ENCODE peak calls at places on chromosome 11, in six cellular contexts. S is A549, E is sigmoid colon, C is stomach, A is K562, U is H1. Q is an unnamed sample.

GRCh38 chr11:18844753-18845367 is 53.3 kb upstream of the PTPN5 start:
- DNase-seq in A (peak; percentile 47), E (no peak), C (no peak), S (peak; percentile 28), U (no peak), Q (no peak)

GRCh38 chr11:128095459-128096096 is 491.8 kb downstream of the ETS1 start:
- DNase-seq in U (no peak), C (no peak), A (no peak), E (no peak), S (no peak), Q (no peak)

GRCh38 chr11:99068832-99069231 is 48.1 kb downstream of the CNTN5 start:
- DNase-seq in C (no peak), A (no peak), U (no peak), E (no peak), S (no peak), Q (no peak)

GRCh38 chr11:5937868-5938602 is 4.0 kb upstream of the OR56A3 start:
- DNase-seq in C (no peak), A (no peak), S (no peak), E (no peak), U (no peak), Q (no peak)

GRCh38 chr11:73333626-73334199 is 25.6 kb downstream of the ARHGEF17 start:
- DNase-seq in C (no peak), A (no peak), E (no peak), S (no peak), U (no peak), Q (no peak)

GRCh38 chr11:32006799-32007388 is 84.0 kb upstream of the RCN1 start:
- DNase-seq in A (peak; percentile 49), C (no peak), E (no peak), S (peak; percentile 40), U (no peak), Q (no peak)

GRCh38 chr11:109486129-109486528 is 64.1 kb downstream of the C11orf87 start:
- DNase-seq in A (no peak), S (no peak), U (no peak), E (no peak), C (no peak), Q (no peak)

GRCh38 chr11:45252134-45252856 is 33.8 kb downstream of the SYT13 start:
- DNase-seq in C (peak; percentile 80), U (peak; percentile 54), S (peak; percentile 78), E (no peak), A (peak; percentile 70), Q (peak; percentile 84)

GRCh38 chr11:85815186-85815911 is 4.4 kb upstream of the SYTL2 start:
- DNase-seq in C (no peak), E (no peak), U (no peak), A (no peak), S (no peak), Q (no peak)

GRCh38 chr11:117315285-117316196 is 515 bp downstream of the BACE1 start:
- DNase-seq in E (peak; percentile 68), U (no peak), C (no peak), S (no peak), A (no peak), Q (no peak)

GRCh38 chr11:76661306-76661751 is 9.2 kb downstream of the LRRC32 start:
- DNase-seq in S (no peak), C (no peak), E (peak; percentile 55), A (no peak), U (no peak), Q (peak; percentile 7)

GRCh38 chr11:104467414-104467813 is 303.5 kb upstream of the PDGFD start:
- DNase-seq in E (no peak), U (no peak), C (no peak), A (peak; percentile 1), S (no peak), Q (no peak)

GRCh38 chr11:133123371-133123770 is 408.9 kb downstream of the OPCML start:
- DNase-seq in S (no peak), C (no peak), E (no peak), U (no peak), A (no peak), Q (no peak)

GRCh38 chr11:46064221-46064620 is 57.0 kb downstream of the PHF21A start:
- DNase-seq in U (no peak), C (no peak), A (no peak), E (no peak), S (no peak), Q (no peak)

GRCh38 chr11:61417670-61418069 is 12.1 kb downstream of the CPSF7 start:
- DNase-seq in A (no peak), E (no peak), U (no peak), S (no peak), C (no peak), Q (no peak)

GRCh38 chr11:46247090-46247489 is 30.4 kb upstream of the CREB3L1 start:
- DNase-seq in S (no peak), A (no peak), E (no peak), U (no peak), C (no peak), Q (no peak)

GRCh38 chr11:44621140-44621681 is 55.7 kb downstream of the CD82 start:
- DNase-seq in U (peak; percentile 46), S (peak; percentile 82), A (peak; percentile 81), C (peak; percentile 70), E (peak; percentile 83), Q (peak; percentile 77)

GRCh38 chr11:60455531-60456042 is at the start of gene MS4A1:
- DNase-seq in C (no peak), A (no peak), U (no peak), S (no peak), E (no peak), Q (peak; percentile 8)

GRCh38 chr11:14812776-14813175 is 79.3 kb downstream of the CYP2R1 start:
- DNase-seq in A (no peak), U (no peak), C (no peak), E (no peak), S (no peak), Q (no peak)

GRCh38 chr11:34302046-34302921 is 55.5 kb downstream of the ABTB2 start:
- DNase-seq in U (no peak), E (no peak), C (no peak), A (no peak), S (no peak), Q (no peak)

GRCh38 chr11:3207530-3208189 is 11.0 kb downstream of the MRGPRG start:
- DNase-seq in A (no peak), S (no peak), C (no peak), E (no peak), U (no peak), Q (no peak)

DNA sequence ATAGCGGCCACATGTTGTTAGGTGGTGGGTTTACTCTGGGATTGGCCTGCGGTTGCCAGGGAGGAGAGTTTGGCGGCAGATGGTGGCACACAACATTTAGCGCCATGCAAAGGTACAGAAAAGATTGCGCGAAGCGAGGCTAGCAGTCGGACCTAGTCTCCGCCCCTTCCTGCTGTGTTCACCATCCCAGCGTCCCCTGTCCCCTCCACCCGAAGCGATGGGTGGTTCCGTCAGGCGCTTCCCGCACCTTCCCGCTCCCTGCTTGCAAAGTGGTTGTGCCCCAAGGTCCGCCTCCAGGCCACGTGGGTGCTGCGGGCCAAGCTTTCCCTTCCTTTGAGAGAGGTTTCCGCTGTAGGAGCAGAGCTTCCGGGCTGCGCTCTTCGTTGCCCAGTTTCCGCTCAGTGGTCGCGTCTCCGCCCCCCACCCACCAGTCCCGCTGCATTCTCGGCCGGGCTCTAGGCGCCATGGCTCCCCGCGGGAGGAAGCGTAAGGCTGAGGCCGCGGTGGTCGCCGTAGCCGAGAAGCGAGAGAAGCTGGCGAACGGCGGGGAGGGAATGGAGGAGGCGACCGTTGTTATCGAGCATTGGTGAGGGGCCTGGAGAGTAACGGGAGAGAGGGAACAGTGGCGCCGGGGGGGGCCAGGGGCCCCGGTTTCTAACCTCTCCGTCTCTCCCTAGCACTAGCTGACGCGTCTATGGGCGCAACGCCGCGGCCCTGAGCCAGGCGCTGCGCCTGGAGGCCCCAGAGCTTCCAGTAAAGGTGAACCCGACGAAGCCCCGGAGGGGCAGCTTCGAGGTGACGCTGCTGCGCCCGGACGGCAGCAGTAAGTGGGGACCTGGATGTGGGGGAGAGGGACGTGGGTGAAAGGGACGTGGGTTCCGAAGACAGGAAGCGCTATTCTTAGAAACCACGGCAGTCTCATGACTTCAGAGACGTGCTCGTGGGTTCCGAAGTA is at the start of gene SELENOH:
- DNase-seq in E (peak; percentile 99), U (peak; percentile 99), A (peak; percentile 98), S (peak; percentile 94), C (peak; percentile 95), Q (peak; percentile 97)
- TF ChIP-seq EP300 in E (no peak), U (no peak), A (peak; percentile 69), S (no peak), C (no peak), Q (no peak)

GRCh38 chr11:20156280-20156875 is 3.9 kb downstream of the DBX1 start:
- DNase-seq in S (no peak), U (no peak), E (no peak), A (peak; percentile 9), C (no peak), Q (peak; percentile 42)
- H3K4me3 ChIP-seq in S (peak overlapping the region; percentile 36), U (peak overlapping the region; percentile 58), E (no peak overlapping the region), A (no peak overlapping the region), C (peak overlapping the region; percentile 25), Q (no peak overlapping the region)

GRCh38 chr11:9563196-9563730 is 10.2 kb upstream of the WEE1 start:
- DNase-seq in E (no peak), A (no peak), C (no peak), S (no peak), U (no peak), Q (no peak)

GRCh38 chr11:9568161-9568853 is 5.2 kb upstream of the WEE1 start:
- DNase-seq in C (no peak), A (no peak), E (no peak), U (no peak), S (no peak), Q (no peak)

GRCh38 chr11:9566561-9567063 is 6.9 kb upstream of the WEE1 start:
- DNase-seq in S (no peak), A (peak; percentile 71), C (no peak), U (no peak), E (no peak), Q (no peak)

GRCh38 chr11:9567401-9567800 is 6.1 kb upstream of the WEE1 start:
- DNase-seq in C (no peak), U (no peak), E (no peak), S (no peak), A (no peak), Q (no peak)

DNA sequence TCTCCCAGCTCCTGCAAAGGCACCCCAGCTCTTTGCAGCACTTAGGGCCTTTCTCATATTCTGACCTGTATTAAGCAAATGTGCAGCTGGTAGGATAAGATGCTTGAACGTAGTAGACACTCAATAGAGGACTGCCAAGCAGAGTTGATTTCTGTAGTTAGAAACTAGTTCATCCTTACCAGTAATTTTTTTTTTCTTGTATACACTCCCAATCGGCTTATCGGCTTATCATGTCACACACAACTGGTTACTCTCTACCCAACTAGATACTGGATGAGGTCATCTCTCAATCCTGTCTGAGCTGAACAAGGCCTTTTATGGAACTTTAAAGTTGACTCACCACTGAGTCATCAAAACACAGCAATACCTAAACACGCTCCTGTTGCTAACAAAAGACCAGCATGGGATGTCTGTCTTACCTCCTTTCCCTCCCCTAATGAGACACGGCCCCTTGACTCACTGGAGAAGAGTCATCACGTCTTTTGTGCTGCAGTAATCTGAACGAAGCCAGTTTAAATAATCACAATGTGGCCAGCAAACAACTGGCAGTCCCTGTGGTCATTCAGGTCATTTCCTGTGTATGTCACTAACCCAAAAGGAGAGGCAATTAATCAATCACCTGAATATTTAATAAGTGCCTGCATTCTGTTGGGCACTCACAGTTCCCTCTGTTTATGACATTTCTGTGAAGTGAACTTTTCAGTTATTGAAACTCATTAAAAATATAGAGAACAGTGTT is 7.5 kb upstream of the WEE1 start:
- DNase-seq in A (peak; percentile 97), S (peak; percentile 93), C (peak; percentile 39), E (peak; percentile 86), U (peak; percentile 60), Q (peak; percentile 53)
- TF ChIP-seq EP300 in A (peak; percentile 95), S (peak; percentile 34), C (no peak), E (peak; percentile 46), U (no peak), Q (no peak)

GRCh38 chr11:16296243-16296642 is 60.1 kb downstream of the SOX6 start:
- DNase-seq in C (no peak), U (no peak), S (no peak), A (no peak), E (no peak), Q (no peak)
- H3K4me3 ChIP-seq in C (no peak overlapping the region), U (no peak overlapping the region), S (no peak overlapping the region), A (no peak overlapping the region), E (no peak overlapping the region), Q (no peak overlapping the region)